ENCODE peak calls at places on chromosomes 2 and 18, in eight cellular contexts. S, N, X, M, E, K, P and V are unnamed samples.

GRCh38 chr2:85255813-85256581 is 71.8 kb downstream of the TGOLN2 start:
- DNase-seq in M (no peak), N (peak; percentile 86), E (no peak), K (peak; percentile 53), P (no peak), S (no peak), X (peak; percentile 88), V (no peak)

GRCh38 chr2:112690853-112691390 is 29.9 kb upstream of the NT5DC4 start:
- DNase-seq in M (peak; percentile 71), N (peak; percentile 62), K (peak; percentile 48), X (peak; percentile 61), P (no peak), S (peak; percentile 53), E (peak; percentile 39), V (peak; percentile 66)

GRCh38 chr18:3916082-3916481 is 466.1 kb downstream of the TGIF1 start:
- DNase-seq in K (no peak), X (no peak), E (no peak), M (no peak), S (no peak), P (no peak), N (no peak), V (peak; percentile 57)

GRCh38 chr2:107592225-107592624 is 234.5 kb upstream of the RGPD4 start:
- DNase-seq in M (no peak), X (no peak), N (no peak), E (no peak), P (no peak), S (no peak), K (no peak), V (peak; percentile 34)

GRCh38 chr2:200156140-200156858 is 150.2 kb upstream of the SPATS2L start:
- DNase-seq in P (no peak), K (peak; percentile 80), M (no peak), S (peak; percentile 44), X (peak; percentile 80), E (no peak), N (no peak), V (peak; percentile 73)

GRCh38 chr2:221810216-221810615 is 238.1 kb upstream of the EPHA4 start:
- DNase-seq in X (no peak), N (no peak), M (no peak), K (no peak), E (no peak), S (no peak), P (no peak), V (no peak)

GRCh38 chr2:97645112-97645699 is 656 bp upstream of the COX5B start:
- DNase-seq in N (peak; percentile 49), X (no peak), S (no peak), K (no peak), E (no peak), M (peak; percentile 74), P (peak; percentile 77), V (no peak)

GRCh38 chr2:177758591-177759371 is 313.8 kb downstream of the PDE11A start:
- DNase-seq in K (peak; percentile 43), E (peak; percentile 35), M (no peak), X (peak; percentile 78), S (no peak), P (no peak), N (peak; percentile 34), V (peak; percentile 68)

GRCh38 chr18:51575171-51575570 is 377.7 kb upstream of the MEX3C start:
- DNase-seq in S (no peak), M (no peak), K (no peak), N (no peak), P (no peak), E (no peak), X (no peak), V (no peak)

GRCh38 chr18:75135158-75135725 is 73.7 kb downstream of the PTGR3 start:
- DNase-seq in P (peak; percentile 37), E (no peak), N (no peak), X (no peak), K (no peak), M (no peak), S (peak; percentile 7), V (no peak)

GRCh38 chr2:27133195-27133875 is 1.1 kb downstream of the PREB start:
- DNase-seq in S (no peak), M (no peak), K (no peak), X (no peak), E (no peak), N (no peak), P (no peak), V (peak; percentile 7)

GRCh38 chr2:63023444-63023843 is 27.2 kb upstream of the OTX1 start:
- DNase-seq in K (no peak), M (no peak), N (peak; percentile 53), S (no peak), X (peak; percentile 53), P (no peak), E (no peak), V (peak; percentile 36)

GRCh38 chr18:79776674-79777073 is 21.1 kb upstream of the KCNG2 start:
- DNase-seq in K (no peak), E (no peak), S (no peak), N (no peak), P (no peak), M (no peak), X (no peak), V (no peak)